ENCODE peak calls at places on chromosomes 12 and 14, in four cellular contexts. Q, G, O and H are unnamed samples.

GRCh38 chr14:103693514-103693913 is 21.7 kb downstream of the XRCC3 start:
- DNase-seq in Q (no peak), G (no peak), O (no peak), H (no peak)

GRCh38 chr14:21099596-21099985 is 1.1 kb upstream of the ZNF219 start:
- DNase-seq in Q (no peak), G (no peak), O (no peak), H (no peak)

GRCh38 chr14:77203611-77204456 is 22.2 kb downstream of the TMEM63C start:
- DNase-seq in Q (no peak), G (peak), O (peak), H (no peak)

GRCh38 chr12:75754141-75754540 is 242.7 kb upstream of the KRR1 start:
- DNase-seq in Q (no peak), G (no peak), O (no peak), H (no peak)

GRCh38 chr12:89269184-89269583 is 83.1 kb downstream of the DUSP6 start:
- DNase-seq in Q (no peak), G (no peak), O (no peak), H (no peak)

GRCh38 chr14:30045720-30046119 is 118.1 kb upstream of the PRKD1 start:
- DNase-seq in Q (no peak), G (no peak), O (no peak), H (no peak)

GRCh38 chr12:76551482-76551888 is 8.1 kb downstream of the OSBPL8 start:
- DNase-seq in Q (no peak), G (no peak), O (no peak), H (no peak)

GRCh38 chr12:22231078-22231477 is 103.4 kb downstream of the ST8SIA1 start:
- DNase-seq in Q (no peak), G (no peak), O (no peak), H (no peak)

GRCh38 chr14:33239465-33239864 is 300.8 kb downstream of the NPAS3 start:
- DNase-seq in Q (no peak), G (no peak), O (no peak), H (no peak)

GRCh38 chr14:61646366-61647101 is 48.8 kb upstream of the HIF1A start:
- DNase-seq in Q (no peak), G (no peak), O (no peak), H (no peak)

GRCh38 chr14:66228267-66228970 is 257.8 kb upstream of the CCDC196 start:
- DNase-seq in Q (no peak), G (no peak), O (no peak), H (no peak)

GRCh38 chr14:98130691-98131090 is 1141.3 kb downstream of the BCL11B start:
- DNase-seq in Q (no peak), G (no peak), O (no peak), H (no peak)

GRCh38 chr12:62878211-62878610 is 56.7 kb downstream of the PPM1H start:
- DNase-seq in Q (no peak), G (no peak), O (no peak), H (no peak)

GRCh38 chr14:100104523-100105300 is 39.5 kb downstream of the EVL start:
- DNase-seq in Q (no peak), G (no peak), O (no peak), H (peak)

GRCh38 chr12:57027011-57027804 is 10.9 kb upstream of the TAC3 start:
- DNase-seq in Q (no peak), G (no peak), O (no peak), H (no peak)

GRCh38 chr12:123621101-123621500 is 12.4 kb downstream of the EIF2B1 start:
- DNase-seq in Q (no peak), G (no peak), O (no peak), H (peak)

GRCh38 chr12:82760423-82760822 is 73.7 kb downstream of the TMTC2 start:
- DNase-seq in Q (no peak), G (no peak), O (no peak), H (no peak)

GRCh38 chr14:106811167-106811566 is 1284.8 kb downstream of the TMEM121 start:
- DNase-seq in Q (no peak), G (no peak), O (no peak), H (no peak)

GRCh38 chr12:104285740-104286537 is 17.6 kb upstream of the EID3 start:
- DNase-seq in Q (no peak), G (no peak), O (no peak), H (no peak)